ENCODE peak calls at places on chromosomes 11 and 22, in ten cellular contexts. M is COR-L47; F is Jurkat, Clone E6-1; G is heart right ventricle; A is Right ventricle myocardium inferior; C is endothelial cell; I is naive thymus-derived CD8-positive, alpha-beta T cell; H is germinal center; B is brain microvascular endothelial cell; L is fibroblast of mammary gland. D is an unnamed sample.

GRCh38 chr22:25048659-25049657 is 96.4 kb downstream of the KIAA1671 start:
- DNase-seq in C (peak), A (peak), L (peak), I (peak), F (peak), B (peak), H (peak), G (peak), M (peak), D (no peak)

GRCh38 chr11:135069043-135069442 is 657.0 kb upstream of the B3GAT1 start:
- DNase-seq in H (no peak), B (no peak), F (no peak), L (no peak), M (no peak), G (no peak), A (no peak), I (no peak), C (no peak), D (no peak)

GRCh38 chr22:50447576-50448551 is 27.0 kb downstream of the SBF1 start:
- DNase-seq in H (no peak), B (no peak), A (peak), I (no peak), G (no peak), M (no peak), L (no peak), C (no peak), F (no peak), D (no peak)

GRCh38 chr22:35637943-35638342 is 10.3 kb upstream of the APOL6 start:
- DNase-seq in B (no peak), C (no peak), F (no peak), G (no peak), I (no peak), M (no peak), H (no peak), L (peak), A (no peak), D (no peak)

GRCh38 chr11:70526116-70527045 is 128.1 kb downstream of the CTTN start:
- DNase-seq in G (no peak), C (no peak), I (no peak), M (no peak), L (no peak), H (no peak), B (no peak), F (no peak), A (peak), D (no peak)

GRCh38 chr11:86740628-86741488 is 59.5 kb upstream of the PRSS23 start:
- DNase-seq in H (no peak), B (peak), G (no peak), I (no peak), C (no peak), F (no peak), M (no peak), L (peak), A (no peak), D (peak)

GRCh38 chr11:6608726-6609501 is 3.1 kb downstream of the TAF10 start:
- DNase-seq in G (no peak), A (no peak), F (no peak), L (peak), I (peak), B (no peak), M (no peak), C (no peak), H (no peak), D (peak)

GRCh38 chr11:116928102-116928777 is 90.8 kb upstream of the APOA1 start:
- DNase-seq in M (no peak), F (peak), I (peak), B (no peak), C (no peak), H (peak), A (no peak), L (no peak), G (no peak), D (no peak)

GRCh38 chr11:2536440-2536989 is 91.7 kb downstream of the KCNQ1 start:
- DNase-seq in M (no peak), G (peak), F (no peak), H (no peak), C (no peak), B (no peak), I (no peak), A (peak), L (no peak), D (peak)

GRCh38 chr22:37657590-37658132 is 862 bp upstream of the PDXP start:
- DNase-seq in A (no peak), L (no peak), B (no peak), I (no peak), G (no peak), M (no peak), H (no peak), C (no peak), F (no peak), D (no peak)

GRCh38 chr11:29343465-29344333 is 673.1 kb downstream of the KCNA4 start:
- DNase-seq in C (peak), H (peak), F (peak), M (peak), B (peak), L (peak), G (peak), I (no peak), A (peak), D (no peak)

GRCh38 chr22:19811811-19812771 is 42.6 kb downstream of the GNB1L start:
- DNase-seq in G (peak), L (no peak), B (no peak), H (no peak), C (peak), F (no peak), I (peak), A (no peak), M (peak), D (peak)

GRCh38 chr22:23396362-23397007 is 183.6 kb downstream of the IGLL1 start:
- DNase-seq in B (no peak), A (peak), H (no peak), F (no peak), L (no peak), C (no peak), M (no peak), G (no peak), I (no peak), D (peak)

GRCh38 chr11:7905961-7906429 is 25.1 kb downstream of the OR10A6 start:
- DNase-seq in C (no peak), G (no peak), I (no peak), H (no peak), M (no peak), B (no peak), A (no peak), L (no peak), F (no peak), D (no peak)

GRCh38 chr11:86671386-86672006 is 920 bp downstream of the ME3 start:
- DNase-seq in F (no peak), H (no peak), M (peak), I (no peak), A (peak), C (peak), L (peak), B (no peak), G (peak), D (peak)

GRCh38 chr11:13939952-13940610 is 22.4 kb upstream of the SPON1 start:
- DNase-seq in I (no peak), G (no peak), F (no peak), H (no peak), B (no peak), L (no peak), M (no peak), A (no peak), C (no peak), D (no peak)

GRCh38 chr11:100821198-100821597 is 134.1 kb downstream of the ARHGAP42 start:
- DNase-seq in G (no peak), L (no peak), I (no peak), C (no peak), M (no peak), H (no peak), B (no peak), A (no peak), F (no peak), D (no peak)

GRCh38 chr11:77518471-77518870 is 44.6 kb upstream of the PAK1 start:
- DNase-seq in H (no peak), I (no peak), M (no peak), A (no peak), G (no peak), L (no peak), F (no peak), B (no peak), C (no peak), D (no peak)

GRCh38 chr22:22618923-22619322 is 25.5 kb upstream of the GGTLC2 start:
- DNase-seq in A (no peak), M (no peak), C (no peak), L (no peak), B (no peak), G (no peak), F (no peak), H (no peak), I (no peak), D (no peak)

GRCh38 chr22:46336119-46337078 is 885 bp downstream of the TRMU start:
- DNase-seq in A (peak), G (peak), F (no peak), M (peak), B (no peak), L (no peak), H (no peak), C (peak), I (no peak), D (no peak)

GRCh38 chr11:70506658-70506970 is 108.3 kb downstream of the CTTN start:
- DNase-seq in A (peak), L (no peak), I (no peak), F (no peak), H (no peak), C (no peak), M (no peak), B (no peak), G (no peak), D (no peak)

GRCh38 chr11:60899021-60899936 is 7.1 kb downstream of the PRPF19 start:
- DNase-seq in G (no peak), B (peak), I (peak), M (peak), L (peak), F (peak), H (peak), C (peak), A (no peak), D (no peak)

GRCh38 chr11:3161309-3161708 is 3.8 kb downstream of the OSBPL5 start:
- DNase-seq in G (peak), A (peak), F (no peak), C (no peak), B (no peak), M (no peak), L (peak), H (no peak), I (no peak), D (peak)

GRCh38 chr11:47033439-47033838 is 96.9 kb downstream of the CSTPP1 start:
- DNase-seq in M (no peak), F (no peak), G (no peak), C (no peak), I (no peak), A (no peak), H (no peak), B (no peak), L (peak), D (no peak)

GRCh38 chr11:76561245-76561644 is 109.3 kb downstream of the LRRC32 start:
- DNase-seq in A (no peak), I (no peak), B (no peak), G (no peak), H (no peak), M (no peak), L (no peak), F (no peak), C (no peak), D (no peak)

D was measured in tibial artery.